ENCODE peak calls at places on chromosomes 16 and 17, in six cellular contexts. B is WTC11, N is heart right ventricle, Y is AG09319, A is cardiac fibroblast, C is NCI-H1436. R is an unnamed sample.

GRCh38 chr17:73140531-73140930 is 24.3 kb upstream of the SSTR2 start:
- DNase-seq in Y (no peak), B (no peak), C (no peak), N (no peak), A (no peak), R (no peak)

GRCh38 chr17:40303706-40304450 is 5.1 kb upstream of the RARA start:
- DNase-seq in N (no peak), A (peak), Y (no peak), C (peak), B (no peak), R (no peak)

GRCh38 chr17:75848523-75849303 is 4.5 kb upstream of the UNC13D start:
- DNase-seq in B (peak), N (peak), A (peak), C (peak), Y (no peak), R (peak)

GRCh38 chr17:65472602-65473001 is 88.8 kb downstream of the AXIN2 start:
- DNase-seq in B (no peak), N (no peak), A (peak), C (no peak), Y (peak), R (peak)

GRCh38 chr16:50457423-50457822 is 88.6 kb upstream of the BRD7 start:
- DNase-seq in B (no peak), A (no peak), N (no peak), Y (no peak), C (no peak), R (no peak)

GRCh38 chr17:82956726-82957468 is 117.1 kb upstream of the ZNF750 start:
- DNase-seq in B (peak), N (no peak), A (no peak), C (no peak), Y (no peak), R (no peak)

GRCh38 chr16:30124985-30125379 is 2.0 kb upstream of the MAPK3 start:
- DNase-seq in C (no peak), Y (no peak), N (no peak), B (no peak), A (no peak), R (no peak)

GRCh38 chr16:29860218-29860617 is 2.8 kb downstream of the CDIPT start:
- DNase-seq in Y (no peak), N (no peak), A (no peak), C (no peak), B (no peak), R (no peak)

GRCh38 chr16:84738255-84739038 is 38.6 kb downstream of the USP10 start:
- DNase-seq in C (peak), B (peak), Y (no peak), A (peak), N (peak), R (peak)

GRCh38 chr16:66491716-66492064 is 58.2 kb downstream of the TK2 start:
- DNase-seq in B (peak), C (no peak), A (no peak), Y (no peak), N (no peak), R (no peak)

GRCh38 chr17:45108595-45109521 is 23.5 kb downstream of the PLCD3 start:
- DNase-seq in A (no peak), Y (no peak), B (no peak), C (no peak), N (no peak), R (no peak)